ENCODE peak calls at places on chromosomes 13 and 19, in seven cellular contexts. U is activated T-helper 1 cell treated with anti-CD3 and anti-CD28 coated beads, Interleukin-2, amount 50 U/mL, for 16 hours; R is midbrain; Y is stimulated activated CD8-positive, alpha-beta memory T cell treated with anti-CD3 and anti-CD28 coated beads, Interleukin-7, amount 100 ng/mL, for 1 hour; Q is AG20443; J is GM06990; P is kidney epithelial cell. I is an unnamed sample.

GRCh38 chr13:71842003-71842402 is 25.0 kb downstream of the DACH1 start:
- DNase-seq in Y (no peak), J (no peak), R (no peak), U (no peak), Q (no peak), P (no peak), I (no peak)

GRCh38 chr13:50915562-50915961 is 6.0 kb downstream of the RNASEH2B start:
- DNase-seq in Q (no peak), R (no peak), Y (no peak), J (peak; percentile 22), U (no peak), P (no peak), I (peak; percentile 6)

GRCh38 chr19:48815870-48816501 is 5.2 kb upstream of the BCAT2 start:
- DNase-seq in Q (no peak), P (no peak), J (no peak), U (no peak), Y (no peak), R (no peak), I (peak; percentile 47)

GRCh38 chr13:26628706-26629105 is 71.2 kb downstream of the WASF3 start:
- DNase-seq in P (no peak), J (no peak), Q (peak; percentile 27), Y (no peak), U (no peak), R (no peak), I (no peak)

GRCh38 chr19:492091-492531 is 4.2 kb upstream of the MADCAM1 start:
- DNase-seq in U (no peak), Y (no peak), R (no peak), J (no peak), P (no peak), Q (no peak), I (peak; percentile 44)

GRCh38 chr13:101511766-101512165 is 59.3 kb downstream of the ITGBL1 start:
- DNase-seq in Q (peak; percentile 50), Y (no peak), P (no peak), R (no peak), J (no peak), U (no peak), I (no peak)

GRCh38 chr13:113184568-113185440 is 23.7 kb downstream of the PCID2 start:
- DNase-seq in J (no peak), Y (no peak), U (no peak), P (no peak), Q (no peak), R (no peak), I (no peak)

GRCh38 chr19:3520166-3521103 is 14.3 kb downstream of the FZR1 start:
- DNase-seq in R (no peak), Q (no peak), U (no peak), J (no peak), Y (no peak), P (no peak), I (no peak)

GRCh38 chr13:81591528-81592220 is 1250.7 kb upstream of the SPRY2 start:
- DNase-seq in J (no peak), P (no peak), Q (no peak), Y (no peak), U (no peak), R (no peak), I (no peak)

GRCh38 chr13:28659611-28659970 is 661 bp downstream of the POMP start:
- DNase-seq in U (no peak), Y (no peak), P (no peak), R (no peak), J (peak; percentile 29), Q (peak; percentile 47), I (no peak)

GRCh38 chr19:4559569-4559968 is at the start of gene SEMA6B:
- DNase-seq in J (no peak), Q (no peak), R (no peak), P (no peak), Y (no peak), U (no peak), I (no peak)

GRCh38 chr13:95677564-95678386 is 836 bp downstream of the DNAJC3 start:
- DNase-seq in Q (peak; percentile 34), J (no peak), P (no peak), R (no peak), Y (no peak), U (no peak), I (no peak)

GRCh38 chr13:102033316-102033715 is 368.5 kb downstream of the FGF14 start:
- DNase-seq in Y (no peak), P (no peak), J (no peak), Q (no peak), U (no peak), R (no peak), I (no peak)

GRCh38 chr13:26585136-26585535 is 27.7 kb downstream of the WASF3 start:
- DNase-seq in U (no peak), P (no peak), R (no peak), Q (no peak), J (no peak), Y (no peak), I (no peak)

GRCh38 chr13:99389520-99390304 is 82.5 kb upstream of the GPR183 start:
- DNase-seq in P (no peak), Q (no peak), J (no peak), U (no peak), R (no peak), Y (no peak), I (no peak)

GRCh38 chr13:26019241-26019640 is 32.6 kb downstream of the SHISA2 start:
- DNase-seq in R (no peak), Q (no peak), J (no peak), Y (no peak), P (no peak), U (no peak), I (no peak)

GRCh38 chr19:48509467-48510194 is 2.0 kb downstream of the LMTK3 start:
- DNase-seq in J (no peak), U (no peak), P (no peak), R (peak; percentile 28), Q (no peak), Y (no peak), I (no peak)

GRCh38 chr13:49791214-49791752 is 1.2 kb downstream of the KPNA3 start:
- DNase-seq in U (no peak), J (no peak), Y (no peak), Q (no peak), R (peak; percentile 53), P (no peak), I (peak; percentile 25)